ENCODE peak calls at places on chromosomes 16 and 17, in eight cellular contexts. One of them, this sample, is unnamed.

GRCh38 chr17:42183741-42184711 is 1.2 kb downstream of the HCRT start:
- DNase-seq in Peyer's patch: peak
- DNase-seq in transverse colon: peak
- DNase-seq in uterus: peak
- DNase-seq in H1: no peak
- DNase-seq in ovary: peak
- DNase-seq in heart left ventricle: peak
- DNase-seq in esophagus squamous epithelium: no peak
- DNase-seq in this sample: peak

GRCh38 chr16:53282975-53283946 is 151.0 kb upstream of the RBL2 start:
- DNase-seq in uterus: no peak
- DNase-seq in Peyer's patch: no peak
- DNase-seq in ovary: no peak
- DNase-seq in esophagus squamous epithelium: no peak
- DNase-seq in H1: no peak
- DNase-seq in heart left ventricle: no peak
- DNase-seq in transverse colon: no peak
- DNase-seq in this sample: no peak

GRCh38 chr17:48598727-48599126 is 5.1 kb upstream of the HOXB5 start:
- DNase-seq in heart left ventricle: no peak
- DNase-seq in ovary: no peak
- DNase-seq in uterus: no peak
- DNase-seq in transverse colon: no peak
- DNase-seq in H1: no peak
- DNase-seq in Peyer's patch: no peak
- DNase-seq in esophagus squamous epithelium: no peak
- DNase-seq in this sample: no peak

GRCh38 chr16:15493416-15494181 is 59.2 kb downstream of the BMERB1 start:
- DNase-seq in H1: no peak
- DNase-seq in esophagus squamous epithelium: no peak
- DNase-seq in heart left ventricle: no peak
- DNase-seq in Peyer's patch: peak
- DNase-seq in uterus: peak
- DNase-seq in transverse colon: no peak
- DNase-seq in ovary: no peak
- DNase-seq in this sample: no peak

GRCh38 chr16:85918436-85918835 is 19.5 kb downstream of the IRF8 start:
- DNase-seq in esophagus squamous epithelium: no peak
- DNase-seq in H1: no peak
- DNase-seq in transverse colon: no peak
- DNase-seq in heart left ventricle: no peak
- DNase-seq in Peyer's patch: no peak
- DNase-seq in ovary: no peak
- DNase-seq in uterus: no peak
- DNase-seq in this sample: no peak

GRCh38 chr17:49471089-49471683 is 23.9 kb upstream of the NGFR start:
- DNase-seq in Peyer's patch: no peak
- DNase-seq in uterus: no peak
- DNase-seq in heart left ventricle: peak
- DNase-seq in H1: no peak
- DNase-seq in transverse colon: no peak
- DNase-seq in ovary: no peak
- DNase-seq in esophagus squamous epithelium: no peak
- DNase-seq in this sample: no peak

GRCh38 chr16:79150626-79151025 is 449.9 kb downstream of the MAF start:
- DNase-seq in Peyer's patch: no peak
- DNase-seq in ovary: no peak
- DNase-seq in heart left ventricle: no peak
- DNase-seq in transverse colon: no peak
- DNase-seq in uterus: no peak
- DNase-seq in H1: no peak
- DNase-seq in esophagus squamous epithelium: no peak
- DNase-seq in this sample: no peak

GRCh38 chr17:57480438-57481196 is 224.3 kb downstream of the MSI2 start:
- DNase-seq in transverse colon: no peak
- DNase-seq in heart left ventricle: no peak
- DNase-seq in Peyer's patch: no peak
- DNase-seq in esophagus squamous epithelium: no peak
- DNase-seq in H1: no peak
- DNase-seq in uterus: peak
- DNase-seq in ovary: no peak
- DNase-seq in this sample: no peak

GRCh38 chr17:72397223-72397667 is 276.4 kb downstream of the SOX9 start:
- DNase-seq in transverse colon: no peak
- DNase-seq in H1: no peak
- DNase-seq in ovary: no peak
- DNase-seq in esophagus squamous epithelium: no peak
- DNase-seq in uterus: no peak
- DNase-seq in heart left ventricle: no peak
- DNase-seq in Peyer's patch: no peak
- DNase-seq in this sample: no peak

GRCh38 chr16:30903596-30903995 is 7.2 kb downstream of the CTF1 start:
- DNase-seq in esophagus squamous epithelium: no peak
- DNase-seq in Peyer's patch: peak
- DNase-seq in uterus: no peak
- DNase-seq in ovary: no peak
- DNase-seq in transverse colon: no peak
- DNase-seq in H1: no peak
- DNase-seq in heart left ventricle: peak
- DNase-seq in this sample: no peak

GRCh38 chr17:61803796-61804195 is 59.5 kb downstream of the BRIP1 start:
- DNase-seq in ovary: no peak
- DNase-seq in Peyer's patch: no peak
- DNase-seq in esophagus squamous epithelium: no peak
- DNase-seq in H1: no peak
- DNase-seq in uterus: no peak
- DNase-seq in transverse colon: no peak
- DNase-seq in heart left ventricle: no peak
- DNase-seq in this sample: no peak

GRCh38 chr16:4613636-4614570 is 785 bp downstream of the UBALD1 start:
- DNase-seq in uterus: no peak
- DNase-seq in H1: no peak
- DNase-seq in ovary: peak
- DNase-seq in transverse colon: peak
- DNase-seq in heart left ventricle: no peak
- DNase-seq in Peyer's patch: no peak
- DNase-seq in esophagus squamous epithelium: no peak
- DNase-seq in this sample: no peak

GRCh38 chr17:77440571-77440981 is 299.8 kb downstream of the SEC14L1 start:
- DNase-seq in esophagus squamous epithelium: no peak
- DNase-seq in ovary: no peak
- DNase-seq in uterus: no peak
- DNase-seq in Peyer's patch: peak
- DNase-seq in H1: no peak
- DNase-seq in heart left ventricle: no peak
- DNase-seq in transverse colon: peak
- DNase-seq in this sample: no peak

GRCh38 chr17:50632637-50633036 is 2.0 kb upstream of the ABCC3 start:
- DNase-seq in transverse colon: no peak
- DNase-seq in esophagus squamous epithelium: no peak
- DNase-seq in ovary: no peak
- DNase-seq in Peyer's patch: no peak
- DNase-seq in H1: no peak
- DNase-seq in uterus: no peak
- DNase-seq in heart left ventricle: no peak
- DNase-seq in this sample: no peak

GRCh38 chr16:72482695-72483094 is 310.7 kb upstream of the PMFBP1 start:
- DNase-seq in uterus: no peak
- DNase-seq in heart left ventricle: no peak
- DNase-seq in H1: no peak
- DNase-seq in transverse colon: no peak
- DNase-seq in ovary: no peak
- DNase-seq in Peyer's patch: no peak
- DNase-seq in esophagus squamous epithelium: no peak
- DNase-seq in this sample: no peak

GRCh38 chr16:51556694-51557327 is 405.7 kb upstream of the SALL1 start:
- DNase-seq in H1: no peak
- DNase-seq in ovary: peak
- DNase-seq in uterus: peak
- DNase-seq in heart left ventricle: no peak
- DNase-seq in Peyer's patch: no peak
- DNase-seq in esophagus squamous epithelium: no peak
- DNase-seq in transverse colon: peak
- DNase-seq in this sample: no peak

GRCh38 chr16:24999856-25000447 is 15.2 kb downstream of the ARHGAP17 start:
- DNase-seq in Peyer's patch: no peak
- DNase-seq in ovary: no peak
- DNase-seq in transverse colon: no peak
- DNase-seq in H1: no peak
- DNase-seq in uterus: no peak
- DNase-seq in esophagus squamous epithelium: no peak
- DNase-seq in heart left ventricle: no peak
- DNase-seq in this sample: peak

GRCh38 chr17:62937636-62938035 is 28.4 kb upstream of the TANC2 start:
- DNase-seq in transverse colon: no peak
- DNase-seq in H1: no peak
- DNase-seq in uterus: no peak
- DNase-seq in heart left ventricle: no peak
- DNase-seq in Peyer's patch: no peak
- DNase-seq in esophagus squamous epithelium: no peak
- DNase-seq in ovary: no peak
- DNase-seq in this sample: no peak

GRCh38 chr16:19382084-19382801 is 35.4 kb upstream of the TMC5 start:
- DNase-seq in ovary: no peak
- DNase-seq in esophagus squamous epithelium: no peak
- DNase-seq in uterus: no peak
- DNase-seq in heart left ventricle: no peak
- DNase-seq in transverse colon: no peak
- DNase-seq in H1: no peak
- DNase-seq in Peyer's patch: no peak
- DNase-seq in this sample: no peak

GRCh38 chr17:33871720-33872535 is 383.2 kb upstream of the CCL2 start:
- DNase-seq in esophagus squamous epithelium: no peak
- DNase-seq in transverse colon: no peak
- DNase-seq in heart left ventricle: no peak
- DNase-seq in ovary: no peak
- DNase-seq in uterus: no peak
- DNase-seq in H1: no peak
- DNase-seq in Peyer's patch: no peak
- DNase-seq in this sample: no peak

GRCh38 chr17:32769846-32770245 is 107.1 kb downstream of the MYO1D start:
- DNase-seq in Peyer's patch: no peak
- DNase-seq in heart left ventricle: no peak
- DNase-seq in ovary: no peak
- DNase-seq in transverse colon: no peak
- DNase-seq in H1: no peak
- DNase-seq in uterus: no peak
- DNase-seq in esophagus squamous epithelium: no peak
- DNase-seq in this sample: no peak

GRCh38 chr16:66324785-66325184 is 41.7 kb upstream of the CDH5 start:
- DNase-seq in heart left ventricle: no peak
- DNase-seq in H1: peak
- DNase-seq in transverse colon: no peak
- DNase-seq in Peyer's patch: no peak
- DNase-seq in uterus: no peak
- DNase-seq in ovary: no peak
- DNase-seq in esophagus squamous epithelium: no peak
- DNase-seq in this sample: no peak
- TF ChIP-seq CTCF in heart left ventricle: no peak
- TF ChIP-seq CTCF in H1: peak
- TF ChIP-seq CTCF in transverse colon: no peak
- TF ChIP-seq CTCF in Peyer's patch: no peak
- TF ChIP-seq CTCF in uterus: no peak
- TF ChIP-seq CTCF in ovary: no peak
- TF ChIP-seq CTCF in esophagus squamous epithelium: no peak
- TF ChIP-seq CTCF in this sample: no peak

GRCh38 chr17:39054111-39054645 is 87.0 kb upstream of the FBXO47 start:
- DNase-seq in ovary: no peak
- DNase-seq in Peyer's patch: no peak
- DNase-seq in heart left ventricle: no peak
- DNase-seq in esophagus squamous epithelium: no peak
- DNase-seq in uterus: no peak
- DNase-seq in H1: no peak
- DNase-seq in transverse colon: no peak
- DNase-seq in this sample: peak

GRCh38 chr17:39062846-39063680 is 88.4 kb downstream of the PLXDC1 start:
- DNase-seq in esophagus squamous epithelium: no peak
- DNase-seq in H1: no peak
- DNase-seq in Peyer's patch: no peak
- DNase-seq in ovary: peak
- DNase-seq in transverse colon: no peak
- DNase-seq in heart left ventricle: no peak
- DNase-seq in uterus: no peak
- DNase-seq in this sample: no peak

GRCh38 chr17:39058524-39058923 is 91.3 kb upstream of the FBXO47 start:
- DNase-seq in transverse colon: no peak
- DNase-seq in heart left ventricle: no peak
- DNase-seq in uterus: no peak
- DNase-seq in esophagus squamous epithelium: no peak
- DNase-seq in Peyer's patch: peak
- DNase-seq in ovary: no peak
- DNase-seq in H1: no peak
- DNase-seq in this sample: no peak

GRCh38 chr17:39063681-39064069 is 87.8 kb downstream of the PLXDC1 start:
- DNase-seq in uterus: no peak
- DNase-seq in heart left ventricle: no peak
- DNase-seq in Peyer's patch: no peak
- DNase-seq in esophagus squamous epithelium: no peak
- DNase-seq in H1: no peak
- DNase-seq in transverse colon: no peak
- DNase-seq in ovary: peak
- DNase-seq in this sample: no peak

GRCh38 chr17:39057807-39058206 is 90.6 kb upstream of the FBXO47 start:
- DNase-seq in ovary: peak
- DNase-seq in transverse colon: no peak
- DNase-seq in H1: no peak
- DNase-seq in Peyer's patch: no peak
- DNase-seq in esophagus squamous epithelium: no peak
- DNase-seq in heart left ventricle: no peak
- DNase-seq in uterus: no peak
- DNase-seq in this sample: no peak
- H3K4me3 ChIP-seq in ovary: no peak
- H3K4me3 ChIP-seq in transverse colon: peak
- H3K4me3 ChIP-seq in H1: peak
- H3K4me3 ChIP-seq in Peyer's patch: no peak
- H3K4me3 ChIP-seq in esophagus squamous epithelium: peak
- H3K4me3 ChIP-seq in heart left ventricle: peak
- H3K4me3 ChIP-seq in uterus: no peak
- H3K4me3 ChIP-seq in this sample: peak

GRCh38 chr16:58128181-58128631 is 975 bp downstream of the CFAP20 start:
- DNase-seq in esophagus squamous epithelium: no peak
- DNase-seq in uterus: no peak
- DNase-seq in ovary: no peak
- DNase-seq in H1: no peak
- DNase-seq in Peyer's patch: peak
- DNase-seq in heart left ventricle: no peak
- DNase-seq in transverse colon: no peak
- DNase-seq in this sample: no peak
- TF ChIP-seq POLR2A in esophagus squamous epithelium: no peak
- TF ChIP-seq POLR2A in uterus: no peak
- TF ChIP-seq POLR2A in ovary: no peak
- TF ChIP-seq POLR2A in H1: no peak
- TF ChIP-seq POLR2A in Peyer's patch: no peak
- TF ChIP-seq POLR2A in heart left ventricle: no peak
- TF ChIP-seq POLR2A in transverse colon: no peak
- TF ChIP-seq POLR2A in this sample: no peak

GRCh38 chr16:89859809-89860075 is 13.7 kb upstream of the TCF25 start:
- DNase-seq in esophagus squamous epithelium: no peak
- DNase-seq in ovary: no peak
- DNase-seq in heart left ventricle: no peak
- DNase-seq in H1: no peak
- DNase-seq in uterus: no peak
- DNase-seq in transverse colon: no peak
- DNase-seq in Peyer's patch: no peak
- DNase-seq in this sample: no peak
- TF ChIP-seq CTCF in esophagus squamous epithelium: no peak
- TF ChIP-seq CTCF in ovary: no peak
- TF ChIP-seq CTCF in heart left ventricle: no peak
- TF ChIP-seq CTCF in H1: no peak
- TF ChIP-seq CTCF in uterus: no peak
- TF ChIP-seq CTCF in transverse colon: no peak
- TF ChIP-seq CTCF in Peyer's patch: no peak
- TF ChIP-seq CTCF in this sample: no peak

This sample was measured in testis.